ENCODE peak calls at places on chromosome 9, in eight cellular contexts. V is pancreas; T is CD8-positive, alpha-beta memory T cell; P is effector memory CD4-positive, alpha-beta T cell; J is IMR-90; S is aorta; A is naive thymus-derived CD4-positive, alpha-beta T cell; F is body of pancreas. O is an unnamed sample.

GRCh38 chr9:83473488-83473971 is 64.7 kb downstream of the FRMD3 start:
- DNase-seq in T (no peak), F (no peak), V (no peak), J (no peak), P (no peak), A (no peak), S (no peak), O (no peak)

GRCh38 chr9:115015018-115015635 is 84.7 kb upstream of the TNFSF8 start:
- DNase-seq in V (no peak), T (no peak), S (no peak), F (no peak), A (no peak), J (peak), P (no peak), O (no peak)

GRCh38 chr9:72665421-72665820 is 144.0 kb downstream of the TMC1 start:
- DNase-seq in V (no peak), T (no peak), A (no peak), F (no peak), J (peak), S (no peak), P (no peak), O (no peak)

GRCh38 chr9:116075191-116075590 is 78.4 kb upstream of the PAPPA start:
- DNase-seq in F (no peak), T (no peak), S (no peak), A (no peak), P (no peak), V (no peak), J (peak), O (no peak)

GRCh38 chr9:116953271-116953670 is 266.2 kb downstream of the TRIM32 start:
- DNase-seq in V (no peak), A (no peak), F (no peak), P (no peak), S (no peak), J (no peak), T (no peak), O (no peak)

GRCh38 chr9:107446491-107446890 is 43.1 kb downstream of the KLF4 start:
- DNase-seq in A (no peak), J (no peak), S (no peak), V (no peak), T (no peak), F (no peak), P (no peak), O (no peak)

GRCh38 chr9:84949969-84950368 is 280.4 kb downstream of the NTRK2 start:
- DNase-seq in S (no peak), V (no peak), J (no peak), T (no peak), A (no peak), P (no peak), F (no peak), O (no peak)

GRCh38 chr9:90836396-90837080 is 34.9 kb downstream of the SYK start:
- DNase-seq in V (no peak), A (no peak), T (no peak), F (no peak), J (no peak), S (no peak), P (no peak), O (no peak)

GRCh38 chr9:98192503-98193335 is at the start of gene CORO2A:
- DNase-seq in V (peak), F (peak), S (peak), P (peak), T (peak), A (peak), J (peak), O (peak)

GRCh38 chr9:70013598-70014196 is 30.0 kb upstream of the MAMDC2 start:
- DNase-seq in F (no peak), A (no peak), T (no peak), J (peak), P (no peak), V (no peak), S (no peak), O (no peak)

GRCh38 chr9:107345327-107345726 is 62.2 kb downstream of the RAD23B start:
- DNase-seq in J (no peak), P (no peak), F (no peak), A (no peak), S (no peak), T (no peak), V (no peak), O (no peak)

GRCh38 chr9:133739408-133740280 is 1.5 kb upstream of the SARDH start:
- DNase-seq in S (no peak), P (no peak), V (no peak), T (no peak), J (no peak), F (no peak), A (no peak), O (no peak)

GRCh38 chr9:3490957-3491356 is 34.8 kb downstream of the RFX3 start:
- DNase-seq in P (no peak), A (no peak), T (no peak), S (no peak), F (no peak), J (no peak), V (no peak), O (no peak)

GRCh38 chr9:95807326-95807947 is 68.1 kb upstream of the ERCC6L2 start:
- DNase-seq in V (no peak), S (no peak), F (no peak), T (no peak), A (no peak), J (peak), P (no peak), O (no peak)

GRCh38 chr9:93828331-93829097 is 126.6 kb downstream of the BARX1 start:
- DNase-seq in S (no peak), T (no peak), J (no peak), F (no peak), P (no peak), A (no peak), V (no peak), O (no peak)
- H3K27ac ChIP-seq in S (no peak), T (no peak), J (no peak), F (no peak), P (no peak), A (no peak), V (no peak), O (no peak)

DNA sequence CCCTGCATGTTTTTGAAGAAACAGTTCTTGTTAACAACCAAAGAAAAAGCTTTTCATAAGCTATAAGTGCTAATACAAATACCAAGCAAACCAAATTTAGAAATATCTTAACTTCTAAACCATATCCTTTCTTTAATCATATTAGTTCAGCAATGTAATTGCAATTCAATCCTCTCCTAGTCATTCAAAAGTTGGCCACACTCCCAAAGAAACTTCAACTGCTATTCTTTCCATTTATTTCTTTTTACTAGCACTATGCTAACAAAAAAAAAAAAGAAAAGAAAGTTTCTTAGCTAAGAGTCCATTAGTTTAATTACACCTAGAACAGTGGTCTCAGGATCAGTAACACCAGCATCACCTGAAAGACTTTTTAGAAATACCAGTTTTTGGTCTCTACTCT is 149.7 kb downstream of the MLLT3 start:
- DNase-seq in A (no peak), J (peak), S (no peak), P (no peak), F (no peak), V (no peak), T (no peak), O (no peak)
- H3K27ac ChIP-seq in A (no peak), J (no peak), S (no peak), P (no peak), F (no peak), V (no peak), T (no peak), O (no peak)

GRCh38 chr9:135244271-135244691 is 156.8 kb downstream of the OLFM1 start:
- DNase-seq in V (peak), F (peak), A (no peak), T (peak), P (no peak), S (peak), J (no peak), O (no peak)
- H3K27ac ChIP-seq in V (no peak), F (peak), A (no peak), T (no peak), P (no peak), S (no peak), J (no peak), O (no peak)

GRCh38 chr9:22146604-22147003 is 137.5 kb upstream of the CDKN2B start:
- DNase-seq in A (no peak), V (no peak), T (no peak), P (no peak), F (no peak), J (no peak), S (no peak), O (no peak)
- H3K27ac ChIP-seq in A (no peak), V (no peak), T (no peak), P (no peak), F (no peak), J (no peak), S (no peak), O (no peak)

GRCh38 chr9:93126825-93127368 is 7.2 kb downstream of the NINJ1 start:
- DNase-seq in F (peak), S (peak), V (peak), P (no peak), A (no peak), T (peak), J (no peak), O (no peak)
- H3K27ac ChIP-seq in F (no peak), S (peak), V (no peak), P (peak), A (peak), T (no peak), J (no peak), O (peak)

GRCh38 chr9:5488616-5489015 is 21.7 kb upstream of the PDCD1LG2 start:
- DNase-seq in J (peak), V (no peak), T (no peak), P (no peak), F (no peak), S (no peak), A (no peak), O (no peak)

GRCh38 chr9:5492965-5493364 is 17.4 kb upstream of the PDCD1LG2 start:
- DNase-seq in V (no peak), A (no peak), S (no peak), P (no peak), F (no peak), J (no peak), T (no peak), O (no peak)

GRCh38 chr9:5499157-5499556 is 11.2 kb upstream of the PDCD1LG2 start:
- DNase-seq in V (no peak), P (no peak), J (no peak), S (no peak), F (no peak), A (no peak), T (no peak), O (no peak)

GRCh38 chr9:5489630-5490484 is 20.5 kb upstream of the PDCD1LG2 start:
- DNase-seq in T (no peak), S (no peak), A (no peak), J (no peak), V (no peak), P (no peak), F (no peak), O (no peak)

GRCh38 chr9:5493597-5494511 is 16.5 kb upstream of the PDCD1LG2 start:
- DNase-seq in T (no peak), P (no peak), S (peak), V (no peak), J (peak), A (no peak), F (no peak), O (no peak)
- H3K27ac ChIP-seq in T (no peak), P (no peak), S (no peak), V (no peak), J (peak), A (no peak), F (no peak), O (peak)

DNA sequence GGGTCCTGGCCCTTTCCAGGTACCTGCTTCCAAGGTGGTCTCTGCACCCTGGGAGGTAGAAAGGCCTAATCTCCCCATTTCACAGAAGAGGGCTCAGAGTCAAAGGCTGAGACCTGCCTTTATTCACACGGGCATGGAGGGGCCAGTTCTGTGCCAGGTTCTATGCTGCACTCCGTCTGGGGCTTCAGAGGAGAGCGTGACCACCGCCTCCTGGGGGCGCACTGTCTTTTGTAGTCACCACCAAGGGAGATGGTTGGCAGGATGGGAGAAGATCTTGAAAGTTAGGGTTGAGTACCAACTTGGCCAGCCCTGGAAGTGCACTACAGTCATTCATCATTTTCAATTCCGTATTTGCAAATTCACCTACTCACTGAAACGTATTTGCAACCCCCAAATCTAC is 23.7 kb upstream of the PRDM12 start:
- DNase-seq in T (no peak), A (no peak), S (peak), J (no peak), F (no peak), P (no peak), V (no peak), O (no peak)
- H3K27ac ChIP-seq in T (no peak), A (no peak), S (no peak), J (no peak), F (no peak), P (no peak), V (no peak), O (no peak)

DNA sequence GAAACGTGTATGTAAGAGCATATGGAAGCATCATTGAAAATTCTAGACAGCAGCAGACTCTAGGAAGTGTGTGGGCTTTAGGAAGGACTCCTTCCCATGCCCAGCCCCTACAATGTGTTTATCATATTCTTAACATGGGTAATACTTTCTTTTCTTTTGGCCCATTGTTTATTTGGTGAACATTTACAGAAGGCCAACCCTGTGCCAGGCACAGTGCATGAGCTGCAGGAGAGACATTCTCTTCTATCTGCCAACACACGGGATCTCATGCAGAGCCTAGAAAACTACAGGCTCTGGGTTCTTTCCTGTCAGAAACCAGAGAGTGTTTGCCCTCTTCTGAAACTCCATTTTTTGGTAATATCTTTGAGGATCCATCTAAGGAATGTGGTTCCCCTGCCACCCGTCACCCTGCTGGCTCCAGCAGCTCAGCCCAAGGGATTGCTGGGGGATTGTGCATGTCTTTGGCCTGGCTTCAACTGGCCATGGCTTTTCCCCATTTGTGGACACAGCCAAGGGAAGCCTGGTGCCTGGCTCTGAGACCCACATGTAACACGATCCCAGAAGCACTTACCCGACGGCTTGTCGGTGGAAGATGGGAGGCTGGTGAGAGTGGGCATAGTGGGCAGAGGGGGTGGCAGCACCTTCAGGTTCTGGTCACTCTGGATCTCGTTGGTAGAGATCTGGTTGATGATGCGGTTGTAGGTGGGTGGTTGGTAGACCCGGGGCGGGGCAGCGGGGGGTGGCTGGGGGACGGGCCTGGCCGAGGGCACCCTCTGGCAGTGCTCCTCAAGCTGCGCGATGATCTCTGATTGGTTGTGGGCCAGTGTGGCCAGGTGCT is 14.9 kb downstream of the ANGPTL2 start:
- DNase-seq in V (no peak), F (no peak), A (no peak), P (no peak), S (no peak), T (no peak), J (no peak), O (no peak)
- H3K27ac ChIP-seq in V (no peak), F (no peak), A (no peak), P (no peak), S (no peak), T (no peak), J (no peak), O (peak)

DNA sequence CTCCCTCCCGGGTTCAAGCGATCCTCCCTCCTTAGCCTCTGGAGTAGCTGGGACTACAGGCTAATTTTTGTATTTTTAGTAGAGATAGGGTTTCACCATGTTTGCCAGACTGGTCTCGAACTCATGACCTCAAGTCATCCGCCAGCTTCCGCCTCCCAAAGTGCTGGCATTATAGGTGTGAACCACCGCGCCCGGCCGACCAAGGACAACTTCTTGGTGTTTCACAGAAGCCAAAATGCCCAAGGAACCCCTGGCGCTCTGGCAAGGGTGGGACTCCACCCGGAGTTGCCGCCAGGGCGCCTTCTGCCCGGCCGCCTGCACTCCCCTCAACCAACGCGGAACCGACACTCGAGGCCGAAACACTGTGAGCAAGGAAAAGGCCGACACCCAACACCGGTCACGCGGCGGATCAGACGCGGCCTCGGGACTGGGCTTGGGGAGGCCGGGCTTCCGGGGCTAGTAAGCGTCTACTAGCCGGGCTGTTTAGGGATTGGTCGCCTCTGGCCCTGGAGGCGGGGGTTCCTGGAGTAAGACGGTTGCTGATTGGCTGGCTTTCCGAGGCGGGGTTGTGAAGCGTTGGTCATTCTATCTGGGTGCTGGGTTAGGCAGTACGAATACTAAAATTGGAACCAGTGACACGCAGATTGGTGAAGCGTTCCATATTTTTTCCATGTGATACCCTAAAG is 7.7 kb upstream of the CFAP157 start:
- DNase-seq in J (peak), A (peak), V (peak), F (peak), P (peak), T (peak), S (peak), O (peak)
- H3K27ac ChIP-seq in J (peak), A (peak), V (peak), F (peak), P (no peak), T (peak), S (no peak), O (peak)

GRCh38 chr9:124605258-124605657 is 98.1 kb upstream of the NR5A1 start:
- DNase-seq in P (no peak), V (no peak), S (no peak), F (no peak), T (no peak), J (no peak), A (no peak), O (no peak)
- H3K27ac ChIP-seq in P (no peak), V (no peak), S (no peak), F (no peak), T (no peak), J (no peak), A (no peak), O (no peak)